ENCODE peak calls at places on chromosome 21, in nine cellular contexts. V is coronary artery, J is GM06990, A is endodermal cell, K is K562, X is heart left ventricle, G is psoas muscle, M is fibroblast of pulmonary artery, H is A673. C is an unnamed sample.

GRCh38 chr21:35575280-35575915 is 484.9 kb downstream of the SETD4 start:
- DNase-seq in K (no peak), X (no peak), J (no peak), M (peak), A (no peak), V (no peak), H (no peak), G (no peak), C (no peak)

GRCh38 chr21:39022035-39022900 is 161.0 kb downstream of the PSMG1 start:
- DNase-seq in J (no peak), X (no peak), K (no peak), H (no peak), M (no peak), G (no peak), A (no peak), V (no peak), C (no peak)

GRCh38 chr21:30320215-30320614 is at the start of gene KRTAP26-1:
- DNase-seq in K (no peak), X (no peak), M (no peak), G (no peak), A (no peak), V (no peak), J (no peak), H (no peak), C (no peak)

GRCh38 chr21:45617021-45617930 is 26.2 kb upstream of the PCBP3 start:
- DNase-seq in K (no peak), J (no peak), X (no peak), G (no peak), A (peak), V (no peak), H (no peak), M (no peak), C (no peak)

GRCh38 chr21:14981246-14981645 is 83.6 kb downstream of the NRIP1 start:
- DNase-seq in A (no peak), H (no peak), G (no peak), J (no peak), V (no peak), M (no peak), K (no peak), X (no peak), C (no peak)

GRCh38 chr21:24590261-24590660 is 1017.0 kb downstream of the MRPL39 start:
- DNase-seq in H (no peak), X (no peak), K (no peak), G (no peak), J (no peak), V (no peak), M (no peak), A (no peak), C (no peak)

GRCh38 chr21:14683021-14683420 is 136.9 kb upstream of the SAMSN1 start:
- DNase-seq in H (no peak), M (no peak), V (no peak), J (no peak), K (no peak), X (no peak), G (no peak), A (no peak), C (no peak)

GRCh38 chr21:27466175-27466574 is 499.3 kb upstream of the ADAMTS5 start:
- DNase-seq in A (no peak), X (no peak), H (no peak), K (no peak), M (no peak), G (no peak), J (no peak), V (no peak), C (no peak)

GRCh38 chr21:46610018-46610701 is 5.3 kb upstream of the S100B start:
- DNase-seq in A (no peak), G (no peak), V (no peak), M (no peak), K (no peak), H (no peak), J (no peak), X (no peak), C (no peak)

GRCh38 chr21:39048574-39048973 is 134.7 kb downstream of the PSMG1 start:
- DNase-seq in X (no peak), V (no peak), M (peak), A (peak), H (peak), G (no peak), J (no peak), K (no peak), C (no peak)

GRCh38 chr21:46425061-46425460 is 33.6 kb upstream of the DIP2A start:
- DNase-seq in X (no peak), A (no peak), K (no peak), J (no peak), V (no peak), H (no peak), G (no peak), M (no peak), C (no peak)

GRCh38 chr21:46297311-46298082 is 11.4 kb downstream of the YBEY start:
- DNase-seq in H (peak), G (peak), X (peak), K (no peak), J (no peak), V (no peak), A (peak), M (peak), C (no peak)

GRCh38 chr21:45543710-45544448 is 1.6 kb upstream of the SLC19A1 start:
- DNase-seq in X (peak), J (peak), H (no peak), V (peak), G (no peak), K (no peak), A (peak), M (no peak), C (no peak)

GRCh38 chr21:45747802-45748445 is 104.4 kb downstream of the PCBP3 start:
- DNase-seq in A (no peak), M (peak), X (no peak), K (no peak), H (peak), J (no peak), V (peak), G (peak), C (no peak)

GRCh38 chr21:27275294-27275927 is 308.5 kb upstream of the ADAMTS5 start:
- DNase-seq in J (no peak), V (no peak), G (no peak), X (no peak), K (no peak), M (peak), A (no peak), H (no peak), C (no peak)

GRCh38 chr21:45974073-45975016 is 7.2 kb upstream of the COL6A1 start:
- DNase-seq in X (peak), G (peak), V (peak), J (no peak), K (no peak), A (peak), M (peak), H (no peak), C (no peak)

GRCh38 chr21:46189959-46190490 is 5.8 kb upstream of the SPATC1L start:
- DNase-seq in J (no peak), X (no peak), H (no peak), K (no peak), A (peak), V (peak), M (no peak), G (no peak), C (no peak)

GRCh38 chr21:45576838-45577737 is 34.8 kb upstream of the SLC19A1 start:
- DNase-seq in G (no peak), H (no peak), K (no peak), V (peak), X (no peak), M (no peak), A (peak), J (no peak), C (no peak)

GRCh38 chr21:16578912-16579311 is 849.1 kb downstream of the USP25 start:
- DNase-seq in G (no peak), K (no peak), V (no peak), M (peak), J (no peak), A (no peak), X (no peak), H (no peak), C (no peak)

GRCh38 chr21:24844672-24845071 is 762.6 kb downstream of the MRPL39 start:
- DNase-seq in X (peak), K (no peak), H (no peak), A (no peak), M (no peak), J (no peak), V (no peak), G (no peak), C (no peak)

GRCh38 chr21:26421724-26422123 is 151.4 kb downstream of the CYYR1 start:
- DNase-seq in K (no peak), M (no peak), J (no peak), A (no peak), V (no peak), H (no peak), X (no peak), G (no peak), C (no peak)

GRCh38 chr21:39161064-39161463 is 22.2 kb downstream of the PSMG1 start:
- DNase-seq in M (no peak), X (no peak), A (no peak), J (no peak), H (no peak), G (no peak), V (no peak), K (no peak), C (no peak)

GRCh38 chr21:43361493-43362296 is 65.2 kb downstream of the SIK1 start:
- DNase-seq in H (no peak), V (no peak), A (no peak), X (peak), G (peak), J (peak), M (no peak), K (no peak), C (peak)

DNA sequence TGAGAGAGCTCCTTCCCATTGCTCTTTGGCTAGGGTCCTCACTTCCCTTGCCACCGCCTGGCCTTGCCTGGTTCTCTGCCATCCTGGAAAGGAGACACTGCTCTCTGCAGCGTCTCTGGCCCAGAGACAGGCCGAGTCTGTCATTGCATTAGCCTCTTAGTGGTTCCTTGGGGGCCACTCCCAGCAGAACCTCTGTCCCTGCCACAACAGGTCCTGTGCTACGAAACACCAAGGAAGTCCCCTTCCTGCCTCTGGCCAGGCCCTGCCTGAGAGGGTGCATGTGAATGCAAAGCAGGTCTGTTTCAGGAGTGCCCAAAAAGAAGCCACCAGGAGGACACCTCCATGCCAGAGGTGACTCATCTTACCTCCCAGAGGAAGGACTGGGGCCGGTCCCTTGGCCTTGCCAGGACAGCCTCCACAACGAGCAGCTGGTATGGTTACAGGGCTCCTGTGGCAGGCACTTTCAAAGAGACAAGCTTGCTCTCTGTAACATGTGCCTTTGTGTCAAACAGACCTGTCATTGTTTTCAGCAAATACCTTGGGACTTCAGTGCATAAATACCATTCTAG is 59.6 kb downstream of the VPS26C start:
- DNase-seq in J (peak), X (peak), M (no peak), K (no peak), V (no peak), A (no peak), H (no peak), G (peak), C (no peak)
- TF ChIP-seq CTCF in J (no peak), X (no peak), M (no peak), K (no peak), V (no peak), A (no peak), H (no peak), G (no peak), C (no peak)

GRCh38 chr21:41954654-41955499 is 1.1 kb upstream of the C2CD2 start:
- DNase-seq in X (no peak), H (no peak), M (no peak), G (no peak), J (no peak), V (no peak), A (no peak), K (no peak), C (no peak)
- H3K4me3 ChIP-seq in X (no peak), H (peak), M (no peak), G (no peak), J (no peak), V (peak), A (no peak), K (no peak), C (no peak)

GRCh38 chr21:34133802-34134201 is 60.4 kb downstream of the MRPS6 start:
- DNase-seq in A (no peak), J (no peak), K (peak), X (no peak), H (no peak), G (no peak), V (no peak), M (no peak), C (no peak)
- TF ChIP-seq CTCF in A (peak), J (peak), K (peak), X (no peak), H (peak), G (peak), V (no peak), M (peak), C (no peak)

GRCh38 chr21:44516342-44516741 is 23.7 kb downstream of the KRTAP10-1 start:
- DNase-seq in G (no peak), A (no peak), K (no peak), J (no peak), X (no peak), V (no peak), M (no peak), H (no peak), C (no peak)

GRCh38 chr21:44515359-44516165 is 24.4 kb downstream of the KRTAP10-1 start:
- DNase-seq in K (no peak), G (no peak), H (no peak), J (no peak), V (no peak), X (no peak), M (no peak), A (no peak), C (no peak)

GRCh38 chr21:44516828-44517174 is 23.2 kb downstream of the KRTAP10-1 start:
- DNase-seq in J (no peak), A (no peak), K (no peak), X (no peak), H (no peak), V (no peak), M (no peak), G (no peak), C (no peak)

GRCh38 chr21:44518684-44519083 is 21.3 kb downstream of the KRTAP10-1 start:
- DNase-seq in A (no peak), V (no peak), G (no peak), M (no peak), X (no peak), K (no peak), H (no peak), J (no peak), C (no peak)

GRCh38 chr21:44517175-44517899 is 22.7 kb downstream of the KRTAP10-1 start:
- DNase-seq in M (no peak), V (no peak), J (no peak), A (peak), G (no peak), X (no peak), H (peak), K (peak), C (no peak)
- H3K4me3 ChIP-seq in M (no peak), V (no peak), J (no peak), A (no peak), G (no peak), X (no peak), H (no peak), K (peak), C (no peak)

GRCh38 chr21:31721381-31721780 is 10.5 kb downstream of the SCAF4 start:
- DNase-seq in K (no peak), X (no peak), A (no peak), J (no peak), M (no peak), V (no peak), H (no peak), G (no peak), C (no peak)
- TF ChIP-seq CTCF in K (no peak), X (no peak), A (no peak), J (no peak), M (no peak), V (no peak), H (no peak), G (no peak), C (no peak)

GRCh38 chr21:17796503-17796902 is 22.7 kb downstream of the C21orf91 start:
- DNase-seq in V (no peak), A (no peak), H (no peak), J (no peak), K (no peak), G (no peak), M (no peak), X (no peak), C (no peak)

GRCh38 chr21:17796037-17796403 is 23.1 kb downstream of the C21orf91 start:
- DNase-seq in M (no peak), A (no peak), H (no peak), X (no peak), K (no peak), G (no peak), J (no peak), V (no peak), C (no peak)

GRCh38 chr21:17797967-17798366 is 21.2 kb downstream of the C21orf91 start:
- DNase-seq in M (no peak), J (no peak), G (no peak), X (no peak), A (no peak), V (no peak), K (no peak), H (no peak), C (no peak)

GRCh38 chr21:17799414-17800164 is 19.6 kb downstream of the C21orf91 start:
- DNase-seq in M (no peak), V (no peak), J (no peak), A (no peak), X (no peak), K (no peak), G (no peak), H (no peak), C (no peak)

DNA sequence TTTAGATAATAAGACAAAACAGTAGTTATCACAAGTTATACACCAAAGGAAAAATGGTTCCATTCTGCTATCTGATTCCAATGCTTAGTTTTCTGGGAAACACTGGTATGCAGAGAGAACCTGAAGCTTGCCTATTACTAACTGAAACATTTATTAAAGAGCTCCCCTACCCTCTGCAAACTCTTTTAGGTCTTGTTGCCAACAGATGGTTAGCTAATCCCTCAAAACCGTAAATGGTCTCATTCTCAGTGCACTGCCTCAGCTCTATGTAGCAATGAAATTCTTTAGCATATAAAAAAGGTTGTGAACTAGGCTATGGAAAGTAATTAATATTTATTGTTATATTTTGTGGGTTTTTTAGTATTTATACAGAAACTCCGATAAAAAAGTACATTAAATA is 20.4 kb downstream of the C21orf91 start:
- DNase-seq in H (peak), X (no peak), K (no peak), A (no peak), V (no peak), M (no peak), G (no peak), J (no peak), C (no peak)
- H3K4me3 ChIP-seq in H (no peak), X (no peak), K (no peak), A (no peak), V (no peak), M (no peak), G (no peak), J (no peak), C (no peak)

C was measured in GM12864.